ENCODE peak calls at places on chromosomes 16 and 17, in five cellular contexts. S is heart right ventricle, Q is Peyer's patch, C is DND-41, R is AG10803. M is an unnamed sample.

GRCh38 chr16:4477966-4478365 is 1.8 kb downstream of the HMOX2 start:
- DNase-seq in S (no peak), R (peak; percentile 53), C (no peak), Q (no peak), M (peak; percentile 44)

GRCh38 chr16:17107450-17107849 is 363.3 kb downstream of the XYLT1 start:
- DNase-seq in S (no peak), R (no peak), Q (no peak), C (no peak), M (no peak)

GRCh38 chr17:42188749-42189650 is 3.7 kb upstream of the HCRT start:
- DNase-seq in Q (no peak), S (no peak), C (no peak), R (peak; percentile 12), M (no peak)

GRCh38 chr16:86355114-86355513 is 155.2 kb upstream of the FOXF1 start:
- DNase-seq in R (peak; percentile 38), Q (no peak), C (no peak), S (no peak), M (peak; percentile 38)

GRCh38 chr17:58244958-58245357 is 6.6 kb downstream of the LPO start:
- DNase-seq in Q (no peak), S (no peak), C (no peak), R (no peak), M (no peak)

GRCh38 chr17:76873856-76874255 is 5.7 kb downstream of the MGAT5B start:
- DNase-seq in C (no peak), Q (no peak), S (no peak), R (peak; percentile 60), M (no peak)

GRCh38 chr17:49180303-49180702 is 30.1 kb downstream of the GNGT2 start:
- DNase-seq in C (peak; percentile 58), R (peak; percentile 56), Q (peak; percentile 63), S (peak; percentile 66), M (peak; percentile 62)

GRCh38 chr17:81513669-81514484 is 1.3 kb upstream of the ACTG1 start:
- DNase-seq in C (peak; percentile 74), S (peak; percentile 72), Q (peak; percentile 84), R (peak; percentile 74), M (peak; percentile 80)

GRCh38 chr16:76214856-76215255 is 62.3 kb upstream of the CNTNAP4 start:
- DNase-seq in R (no peak), C (no peak), Q (no peak), S (no peak), M (no peak)

GRCh38 chr16:81586976-81587625 is 142.5 kb downstream of the CMIP start:
- DNase-seq in C (no peak), Q (no peak), S (no peak), R (no peak), M (no peak)

GRCh38 chr16:20734782-20735181 is 6.8 kb downstream of the THUMPD1 start:
- DNase-seq in R (no peak), S (no peak), C (no peak), Q (no peak), M (no peak)

GRCh38 chr17:21161498-21162393 is 35.0 kb downstream of the DHRS7B start:
- DNase-seq in R (peak; percentile 99), C (no peak), Q (no peak), S (no peak), M (peak; percentile 86)

GRCh38 chr17:40645291-40645690 is 2.3 kb downstream of the SMARCE1 start:
- DNase-seq in C (no peak), Q (no peak), S (no peak), R (no peak), M (no peak)

GRCh38 chr17:40647549-40648325 is at the start of gene SMARCE1:
- DNase-seq in R (peak; percentile 77), C (peak; percentile 78), Q (peak; percentile 88), S (peak; percentile 74), M (peak; percentile 83)

GRCh38 chr17:40648326-40648968 is 829 bp upstream of the SMARCE1 start:
- DNase-seq in C (no peak), S (no peak), Q (no peak), R (peak; percentile 23), M (no peak)

GRCh38 chr17:40646791-40647548 is 648 bp downstream of the SMARCE1 start:
- DNase-seq in R (peak; percentile 66), S (no peak), Q (no peak), C (peak; percentile 67), M (peak; percentile 68)

GRCh38 chr17:40645932-40646331 is 1.7 kb downstream of the SMARCE1 start:
- DNase-seq in C (no peak), S (no peak), R (no peak), Q (no peak), M (peak; percentile 13)
- H3K4me3 ChIP-seq in C (peak overlapping the region; percentile 77), S (no peak overlapping the region), R (no peak overlapping the region), Q (no peak overlapping the region), M (no peak overlapping the region)

DNA sequence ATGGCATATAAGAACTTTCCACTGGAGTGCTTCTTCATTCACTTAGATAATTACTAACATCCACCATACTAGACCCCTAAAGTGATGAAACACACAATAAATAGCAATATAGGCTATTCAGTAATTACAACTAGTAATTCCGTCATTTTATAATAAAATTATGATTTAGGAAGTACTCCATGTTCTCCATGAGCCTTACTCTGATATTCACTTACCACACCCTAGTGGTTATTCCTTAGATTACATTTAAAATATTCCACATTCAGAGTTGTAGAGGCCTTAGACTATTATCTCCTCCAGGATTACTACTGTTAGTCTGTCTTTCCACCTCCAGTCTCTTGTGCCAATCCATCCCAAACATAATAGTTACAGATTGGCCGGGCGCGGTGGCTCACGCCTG is 62.4 kb downstream of the STH start:
- DNase-seq in Q (no peak), C (no peak), S (no peak), R (no peak), M (no peak)
- TF ChIP-seq CTCF in Q (peak; percentile 49), C (peak; percentile 47), S (no peak), R (peak; percentile 36), M (peak; percentile 47)

DNA sequence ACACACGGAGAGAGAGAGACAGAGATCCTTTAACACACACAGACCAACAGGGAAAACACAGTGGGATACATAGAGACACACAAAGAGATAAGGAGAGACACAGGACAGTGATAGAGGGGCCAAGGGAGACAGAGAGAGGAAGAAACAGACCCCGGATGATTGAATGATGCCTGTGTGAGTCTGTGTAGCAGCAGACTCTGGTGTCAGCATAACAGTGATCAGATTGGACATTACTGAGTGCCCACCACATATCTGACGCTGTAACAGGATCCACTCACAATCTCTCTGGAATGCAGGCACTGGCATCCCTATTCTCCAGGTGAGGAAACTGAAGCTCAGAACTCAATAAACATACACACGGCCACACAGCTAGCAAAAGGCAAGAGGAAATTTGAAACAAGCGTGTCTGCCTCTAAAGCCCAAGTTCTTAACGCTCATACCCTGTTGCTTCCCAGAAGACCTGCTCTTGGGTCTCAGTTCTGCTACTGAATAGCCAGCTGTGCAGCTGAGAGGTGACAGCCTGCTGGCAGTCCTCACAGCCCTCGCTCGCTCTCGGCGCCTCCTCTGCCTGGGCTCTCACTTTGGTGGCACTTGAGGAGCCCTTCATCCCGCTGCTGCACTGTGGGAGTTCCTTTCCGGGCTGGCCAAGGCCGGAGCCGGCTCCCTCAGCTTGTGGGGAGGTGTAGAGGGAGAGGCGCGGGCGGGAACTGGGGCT is 186.4 kb upstream of the NLRP1 start:
- DNase-seq in C (no peak), Q (no peak), S (no peak), R (no peak), M (no peak)
- H3K4me3 ChIP-seq in C (no peak overlapping the region), Q (no peak overlapping the region), S (no peak overlapping the region), R (no peak overlapping the region), M (no peak overlapping the region)

DNA sequence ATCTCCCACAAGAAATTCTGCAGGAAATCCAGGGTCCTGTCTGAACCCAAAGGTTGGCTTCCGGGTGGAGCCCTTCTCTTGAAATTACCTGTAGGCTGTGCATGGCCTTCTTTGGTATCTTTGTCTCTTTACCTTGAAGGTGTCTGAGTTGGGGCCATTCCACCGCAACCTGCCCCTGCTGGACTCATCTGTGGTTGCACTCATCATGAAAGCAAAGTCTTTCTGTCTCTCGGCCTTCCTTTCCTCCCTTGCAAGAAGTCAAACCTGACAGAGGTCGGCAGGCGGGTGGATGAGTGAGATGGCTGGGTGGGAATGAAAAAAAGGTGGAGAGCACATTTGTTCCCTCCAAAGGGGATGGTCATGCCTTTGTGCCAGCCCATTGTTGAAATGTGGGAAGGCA is 25.1 kb downstream of the SALL1 start:
- DNase-seq in R (no peak), C (no peak), Q (no peak), S (no peak), M (no peak)
- TF ChIP-seq CTCF in R (no peak), C (no peak), Q (no peak), S (no peak), M (no peak)

GRCh38 chr16:8589293-8590160 is 784 bp downstream of the TMEM114 start:
- DNase-seq in R (no peak), C (no peak), S (no peak), Q (no peak), M (no peak)
- H3K4me3 ChIP-seq in R (no peak overlapping the region), C (no peak overlapping the region), S (no peak overlapping the region), Q (no peak overlapping the region), M (no peak overlapping the region)

GRCh38 chr17:6843241-6843890 is 11.8 kb upstream of the TEKT1 start:
- DNase-seq in S (no peak), Q (no peak), R (peak; percentile 56), C (no peak), M (peak; percentile 55)
- TF ChIP-seq CTCF in S (peak; percentile 30), Q (peak; percentile 61), R (peak; percentile 59), C (peak; percentile 72), M (peak; percentile 45)

DNA sequence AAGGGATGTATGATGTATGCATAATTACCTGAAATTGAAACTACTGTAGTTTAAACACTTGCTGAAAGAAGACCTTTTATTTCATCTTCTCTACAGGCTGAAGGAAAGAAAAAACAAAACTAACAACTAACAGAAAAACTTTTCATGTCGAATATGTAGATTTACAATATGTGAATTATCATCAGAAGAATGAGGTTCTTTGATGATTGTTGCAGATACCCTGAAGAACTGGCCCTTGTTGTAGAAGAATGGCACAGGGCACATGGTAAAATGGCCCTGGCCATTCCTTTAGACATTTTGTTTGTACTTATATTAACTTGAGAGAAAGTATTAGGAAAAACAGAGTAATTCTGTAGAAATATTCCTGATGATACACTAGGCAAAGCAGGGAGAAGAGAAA is 443.8 kb downstream of the MAF start:
- DNase-seq in S (no peak), Q (no peak), R (no peak), C (no peak), M (no peak)
- H3K4me3 ChIP-seq in S (no peak overlapping the region), Q (no peak overlapping the region), R (no peak overlapping the region), C (no peak overlapping the region), M (no peak overlapping the region)

M was measured in fibroblast of villous mesenchyme.